ENCODE peak calls at places on chromosome 17, in five cellular contexts. M, I, L, C and G are unnamed samples.

GRCh38 chr17:32020943-32021617 is 13.9 kb downstream of the LRRC37B start:
- DNase-seq in I (peak), L (no peak), M (peak), C (no peak), G (no peak)

GRCh38 chr17:82314012-82314720 is 3.2 kb downstream of the CD7 start:
- DNase-seq in L (no peak), C (no peak), M (no peak), I (no peak), G (no peak)

GRCh38 chr17:44637066-44637465 is 19.2 kb upstream of the MEIOC start:
- DNase-seq in L (no peak), I (no peak), C (no peak), M (no peak), G (peak)

GRCh38 chr17:28728364-28729200 is at the start of gene NEK8:
- DNase-seq in L (peak), C (peak), I (peak), M (peak), G (peak)

GRCh38 chr17:81322271-81323082 is 27.4 kb upstream of the SLC38A10 start:
- DNase-seq in M (no peak), C (peak), L (peak), I (no peak), G (peak)

GRCh38 chr17:39661044-39661406 is 4.1 kb upstream of the TCAP start:
- DNase-seq in L (no peak), M (no peak), C (no peak), I (peak), G (no peak)

GRCh38 chr17:7888184-7888920 is at the start of gene CHD3:
- DNase-seq in M (no peak), L (peak), I (no peak), C (peak), G (peak)

GRCh38 chr17:83192161-83192788 is 112.9 kb downstream of the METRNL start:
- DNase-seq in C (peak), I (no peak), M (peak), L (no peak), G (no peak)